ENCODE peak calls at places on chromosome 11, in seven cellular contexts. X is stimulated activated CD4-positive, alpha-beta T cell treated with anti-CD3 and anti-CD28 coated beads, Interleukin-4, amount 100 ng/mL, for 1 hour; N is fibroblast of the aortic adventitia; F is NCI-H2107; R is H4; G is GM23248; K is DMS53. D is an unnamed sample.
A peak's percentile ranks its signal among the peaks of the same experiment; 100 is the strongest.

GRCh38 chr11:35083181-35084061 is 55.5 kb upstream of the CD44 start:
- DNase-seq in G (peak; percentile 99), R (peak; percentile 96), K (no peak), X (peak; percentile 54), N (peak; percentile 99), F (no peak), D (no peak)

GRCh38 chr11:74487875-74488274 is 5.6 kb downstream of the LIPT2 start:
- DNase-seq in G (no peak), X (no peak), N (no peak), R (peak; percentile 39), K (peak; percentile 54), F (no peak), D (no peak)

GRCh38 chr11:118003021-118003423 is 16.8 kb downstream of the IL10RA start:
- DNase-seq in K (no peak), X (no peak), F (no peak), R (no peak), N (no peak), G (no peak), D (no peak)

GRCh38 chr11:82671451-82671850 is 62.2 kb downstream of the FAM181B start:
- DNase-seq in F (no peak), K (peak; percentile 78), R (no peak), N (no peak), X (no peak), G (no peak), D (no peak)

GRCh38 chr11:134579709-134580634 is 167.9 kb upstream of the B3GAT1 start:
- DNase-seq in X (no peak), F (no peak), K (peak; percentile 73), R (no peak), G (no peak), N (no peak), D (no peak)

GRCh38 chr11:74783241-74783871 is 34.7 kb downstream of the RNF169 start:
- DNase-seq in X (no peak), K (no peak), N (peak; percentile 62), G (peak; percentile 79), R (no peak), F (no peak), D (peak; percentile 21)

GRCh38 chr11:69815973-69816372 is 3.2 kb downstream of the FGF3 start:
- DNase-seq in X (no peak), G (no peak), K (no peak), N (no peak), F (no peak), R (no peak), D (no peak)

GRCh38 chr11:17570034-17570433 is 23.0 kb downstream of the OTOG start:
- DNase-seq in F (no peak), X (no peak), K (no peak), R (no peak), N (no peak), G (no peak), D (no peak)

GRCh38 chr11:118657238-118657637 is 22.2 kb downstream of the TREH start:
- DNase-seq in G (peak; percentile 25), R (no peak), F (no peak), N (no peak), X (no peak), K (peak; percentile 52), D (no peak)

GRCh38 chr11:1853376-1854131 is 670 bp downstream of the LSP1 start:
- DNase-seq in G (no peak), K (no peak), F (no peak), X (no peak), R (no peak), N (no peak), D (no peak)

GRCh38 chr11:17855531-17856290 is 121.1 kb downstream of the KCNC1 start:
- DNase-seq in X (no peak), G (no peak), K (no peak), N (no peak), F (no peak), R (no peak), D (no peak)

GRCh38 chr11:126391970-126392637 is 36.6 kb downstream of the ST3GAL4 start:
- DNase-seq in K (no peak), X (no peak), F (no peak), N (no peak), G (peak; percentile 22), R (no peak), D (peak; percentile 86)

GRCh38 chr11:59214141-59214893 is 1.6 kb upstream of the MPEG1 start:
- DNase-seq in R (no peak), K (no peak), F (no peak), X (no peak), G (no peak), N (no peak), D (no peak)

GRCh38 chr11:129643031-129643721 is 172.5 kb upstream of the TMEM45B start:
- DNase-seq in K (peak; percentile 53), N (peak; percentile 38), F (no peak), G (peak; percentile 86), R (no peak), X (no peak), D (no peak)